ENCODE peak calls at places on chromosomes 11 and 22, in six cellular contexts. X is T-helper 22 cell, I is NCI-H1417, V is NCI-H1105, H is immature natural killer cell, L is astrocyte. W is an unnamed sample.

GRCh38 chr11:128725630-128726461 is 32.0 kb downstream of the FLI1 start:
- DNase-seq in X (peak), I (no peak), V (no peak), H (peak), L (peak), W (peak)

GRCh38 chr11:84289381-84289906 is 1003.3 kb upstream of the CCDC90B start:
- DNase-seq in X (no peak), I (no peak), V (no peak), H (no peak), L (peak), W (no peak)

GRCh38 chr11:130211781-130212401 is 52.3 kb downstream of the ST14 start:
- DNase-seq in X (no peak), I (no peak), V (no peak), H (no peak), L (no peak), W (no peak)

GRCh38 chr22:25404556-25404922 is 159.9 kb upstream of the GRK3 start:
- DNase-seq in X (no peak), I (no peak), V (no peak), H (no peak), L (no peak), W (no peak)

GRCh38 chr22:36701166-36701713 is 2.3 kb downstream of the CACNG2 start:
- DNase-seq in X (no peak), I (no peak), V (no peak), H (no peak), L (no peak), W (no peak)

GRCh38 chr11:59097113-59097708 is 9.8 kb upstream of the FAM111B start:
- DNase-seq in X (peak), I (no peak), V (no peak), H (peak), L (peak), W (peak)

GRCh38 chr11:44695169-44695833 is 31.5 kb upstream of the TSPAN18 start:
- DNase-seq in X (no peak), I (no peak), V (no peak), H (no peak), L (no peak), W (no peak)

GRCh38 chr11:11265320-11265719 is 87.7 kb downstream of the CSNK2A3 start:
- DNase-seq in X (no peak), I (no peak), V (no peak), H (no peak), L (no peak), W (no peak)

GRCh38 chr11:27209562-27210005 is 153.4 kb downstream of the CCDC34 start:
- DNase-seq in X (no peak), I (peak), V (peak), H (no peak), L (peak), W (no peak)

GRCh38 chr22:17576475-17576874 is 13.2 kb downstream of the SLC25A18 start:
- DNase-seq in X (no peak), I (no peak), V (no peak), H (no peak), L (peak), W (no peak)

GRCh38 chr22:38109391-38110000 is 988 bp downstream of the BAIAP2L2 start:
- DNase-seq in X (no peak), I (no peak), V (no peak), H (peak), L (no peak), W (no peak)

GRCh38 chr22:39589880-39590279 is 19.3 kb downstream of the CACNA1I start:
- DNase-seq in X (no peak), I (no peak), V (no peak), H (no peak), L (no peak), W (no peak)

GRCh38 chr22:46415816-46416536 is 80.5 kb downstream of the TRMU start:
- DNase-seq in X (no peak), I (no peak), V (no peak), H (no peak), L (peak), W (no peak)

GRCh38 chr22:27473533-27473932 is 328.0 kb downstream of the MN1 start:
- DNase-seq in X (no peak), I (no peak), V (no peak), H (no peak), L (no peak), W (no peak)

GRCh38 chr11:44916316-44916715 is 34.4 kb downstream of the TP53I11 start:
- DNase-seq in X (no peak), I (no peak), V (no peak), H (no peak), L (no peak), W (no peak)

GRCh38 chr22:27808730-27809129 is 7.2 kb upstream of the MN1 start:
- DNase-seq in X (no peak), I (no peak), V (no peak), H (no peak), L (no peak), W (no peak)

GRCh38 chr22:44359496-44360110 is 46.9 kb upstream of the SHISAL1 start:
- DNase-seq in X (no peak), I (no peak), V (no peak), H (no peak), L (no peak), W (no peak)